ENCODE peak calls at places on chromosomes 13 and 19, in four cellular contexts. R, G, M and O are unnamed samples.

GRCh38 chr13:43994999-43995859 is 115.5 kb downstream of the LACC1 start:
- DNase-seq in R (no peak), G (no peak), M (no peak), O (no peak)

GRCh38 chr19:11963566-11964355 is 1.1 kb upstream of the ZNF763 start:
- DNase-seq in R (peak; percentile 75), G (peak; percentile 62), M (peak; percentile 70), O (no peak)

GRCh38 chr13:80074143-80074752 is 266.7 kb downstream of the SPRY2 start:
- DNase-seq in R (no peak), G (no peak), M (no peak), O (no peak)

GRCh38 chr13:113283904-113284303 is 13.1 kb upstream of the LAMP1 start:
- DNase-seq in R (no peak), G (no peak), M (no peak), O (no peak)

GRCh38 chr13:109586509-109587346 is 199.7 kb downstream of the IRS2 start:
- DNase-seq in R (no peak), G (no peak), M (no peak), O (no peak)

GRCh38 chr13:84393981-84394625 is 511.8 kb upstream of the SLITRK1 start:
- DNase-seq in R (no peak), G (no peak), M (peak; percentile 54), O (no peak)

GRCh38 chr19:45638930-45639729 is at the start of gene EML2:
- DNase-seq in R (peak; percentile 53), G (peak; percentile 38), M (peak; percentile 89), O (no peak)

GRCh38 chr19:49295208-49295880 is 29.6 kb downstream of the SLC6A16 start:
- DNase-seq in R (no peak), G (no peak), M (no peak), O (no peak)

GRCh38 chr19:480016-480855 is 16.1 kb upstream of the MADCAM1 start:
- DNase-seq in R (peak; percentile 85), G (peak; percentile 21), M (peak; percentile 80), O (no peak)

GRCh38 chr19:51903192-51903591 is 1.6 kb downstream of the ZNF649 start:
- DNase-seq in R (no peak), G (no peak), M (no peak), O (no peak)

GRCh38 chr13:31540316-31540715 is 199.0 kb upstream of the RXFP2 start:
- DNase-seq in R (no peak), G (no peak), M (no peak), O (no peak)

GRCh38 chr19:15577184-15577771 is 37.7 kb upstream of the CYP4F8 start:
- DNase-seq in R (no peak), G (no peak), M (no peak), O (no peak)

GRCh38 chr19:4609878-4610511 is 29.3 kb upstream of the TNFAIP8L1 start:
- DNase-seq in R (no peak), G (no peak), M (no peak), O (no peak)